ENCODE peak calls at places on chromosome 20, in four cellular contexts. S is thyroid gland, A is tibial nerve, M is AG04450. L is an unnamed sample. For H3K9me3, the result is how much of the 10 kb centered on the place peaks cover.

GRCh38 chr20:51404297-51405060 is 138.0 kb downstream of the NFATC2 start:
- DNase-seq in M (no peak), S (no peak), A (no peak), L (peak)

GRCh38 chr20:46031701-46032254 is 2.8 kb downstream of the SLC12A5 start:
- DNase-seq in S (peak), A (no peak), M (no peak), L (no peak)

GRCh38 chr20:40763646-40764295 is 74.7 kb upstream of the MAFB start:
- DNase-seq in M (no peak), A (no peak), S (no peak), L (no peak)

GRCh38 chr20:23513164-23513563 is 22.2 kb downstream of the CST8 start:
- DNase-seq in A (no peak), S (no peak), M (no peak), L (no peak)

GRCh38 chr20:59017493-59018231 is 1.6 kb upstream of the TUBB1 start:
- DNase-seq in A (no peak), S (no peak), M (no peak), L (no peak)

GRCh38 chr20:44780226-44780625 is 30.1 kb downstream of the RIMS4 start:
- DNase-seq in A (no peak), M (peak), S (peak), L (no peak)

GRCh38 chr20:39429716-39430115 is 467.6 kb downstream of the DHX35 start:
- DNase-seq in S (no peak), A (no peak), M (no peak), L (no peak)

GRCh38 chr20:41074441-41074840 is 45.8 kb downstream of the TOP1 start:
- DNase-seq in S (no peak), A (no peak), M (no peak), L (no peak)

GRCh38 chr20:6122111-6122872 is 538 bp downstream of the FERMT1 start:
- DNase-seq in S (peak), A (no peak), M (peak), L (no peak)

GRCh38 chr20:53794529-53795115 is 201.0 kb upstream of the ZNF217 start:
- DNase-seq in M (no peak), A (no peak), S (no peak), L (no peak)

GRCh38 chr20:50679753-50680105 is 11.6 kb downstream of the RIPOR3 start:
- DNase-seq in A (no peak), S (no peak), M (no peak), L (no peak)

GRCh38 chr20:23118766-23119165 is 32.6 kb upstream of the CD93 start:
- DNase-seq in S (no peak), A (no peak), M (no peak), L (no peak)

GRCh38 chr20:17710379-17711305 is 10.9 kb downstream of the BANF2 start:
- DNase-seq in M (no peak), A (no peak), S (no peak), L (no peak)

GRCh38 chr20:53227523-53227922 is 255.4 kb downstream of the TSHZ2 start:
- DNase-seq in M (no peak), A (no peak), S (no peak), L (no peak)

GRCh38 chr20:63352811-63353221 is 8.3 kb downstream of the CHRNA4 start:
- DNase-seq in S (no peak), A (no peak), M (no peak), L (no peak)

GRCh38 chr20:59742351-59743095 is 138.2 kb downstream of the PHACTR3 start:
- DNase-seq in M (no peak), A (no peak), S (no peak), L (no peak)

GRCh38 chr20:64077876-64078551 is 1.3 kb downstream of the RGS19 start:
- DNase-seq in M (no peak), S (no peak), A (no peak), L (peak)

GRCh38 chr20:53943522-53944291 is 126.7 kb downstream of the BCAS1 start:
- DNase-seq in A (no peak), S (peak), M (no peak), L (peak)

GRCh38 chr20:51402201-51402600 is 140.3 kb downstream of the NFATC2 start:
- DNase-seq in M (peak), A (no peak), S (no peak), L (no peak)

GRCh38 chr20:5126512-5127203 is at the start of gene CDS2:
- DNase-seq in A (peak), S (peak), M (peak), L (peak)

GRCh38 chr20:59023616-59024015 is 4.4 kb downstream of the TUBB1 start:
- DNase-seq in M (no peak), A (no peak), S (no peak), L (no peak)

GRCh38 chr20:64101731-64102621 is 5.4 kb downstream of the NPBWR2 start:
- DNase-seq in M (no peak), A (no peak), S (peak), L (peak)

GRCh38 chr20:47677314-47678129 is 107.8 kb downstream of the SULF2 start:
- DNase-seq in S (peak), A (no peak), M (no peak), L (peak)

GRCh38 chr20:45345104-45345936 is 2.9 kb downstream of the SDC4 start:
- DNase-seq in A (no peak), S (peak), M (no peak), L (no peak)

GRCh38 chr20:11182715-11183114 is 508.9 kb upstream of the JAG1 start:
- DNase-seq in S (no peak), A (peak), M (no peak), L (no peak)

GRCh38 chr20:43576108-43576507 is 14.6 kb upstream of the IFT52 start:
- DNase-seq in M (no peak), S (no peak), A (no peak), L (no peak)

GRCh38 chr20:53621482-53622246 is 28.0 kb upstream of the ZNF217 start:
- DNase-seq in M (no peak), A (peak), S (peak), L (no peak)

GRCh38 chr20:55774628-55775027 is 230.7 kb downstream of the CBLN4 start:
- DNase-seq in M (no peak), S (peak), A (no peak), L (no peak)
- H3K9me3 ChIP-seq in M (under half), S (under half), A (under half), L (under half)

GRCh38 chr20:3255728-3256127 is 16.7 kb upstream of the SLC4A11 start:
- DNase-seq in M (no peak), S (no peak), A (no peak), L (no peak)

GRCh38 chr20:3262566-3262965 is 23.6 kb upstream of the SLC4A11 start:
- DNase-seq in A (no peak), S (no peak), M (no peak), L (no peak)

DNA sequence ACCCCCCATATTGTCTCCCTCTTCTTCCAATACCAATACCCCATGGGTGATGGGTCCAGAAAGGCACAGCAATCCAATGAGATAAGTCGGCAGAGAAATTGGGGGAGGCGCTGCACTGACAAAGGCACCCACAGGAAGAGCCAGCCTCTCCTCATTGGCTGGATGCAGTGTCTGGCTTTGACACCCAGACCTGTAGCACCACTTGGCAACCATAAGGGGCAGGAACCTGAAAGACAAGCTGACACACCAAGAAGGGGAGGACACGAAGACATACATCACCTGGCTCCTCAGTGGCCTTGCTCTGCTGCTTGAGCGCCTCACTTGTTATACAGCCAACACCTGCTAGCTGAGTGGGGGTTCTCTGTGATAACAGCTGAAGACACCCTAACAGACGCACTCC is 19.4 kb upstream of the SLC4A11 start:
- DNase-seq in S (no peak), A (no peak), M (no peak), L (no peak)
- H3K9me3 ChIP-seq in S (under half), A (under half), M (under half), L (under half)

DNA sequence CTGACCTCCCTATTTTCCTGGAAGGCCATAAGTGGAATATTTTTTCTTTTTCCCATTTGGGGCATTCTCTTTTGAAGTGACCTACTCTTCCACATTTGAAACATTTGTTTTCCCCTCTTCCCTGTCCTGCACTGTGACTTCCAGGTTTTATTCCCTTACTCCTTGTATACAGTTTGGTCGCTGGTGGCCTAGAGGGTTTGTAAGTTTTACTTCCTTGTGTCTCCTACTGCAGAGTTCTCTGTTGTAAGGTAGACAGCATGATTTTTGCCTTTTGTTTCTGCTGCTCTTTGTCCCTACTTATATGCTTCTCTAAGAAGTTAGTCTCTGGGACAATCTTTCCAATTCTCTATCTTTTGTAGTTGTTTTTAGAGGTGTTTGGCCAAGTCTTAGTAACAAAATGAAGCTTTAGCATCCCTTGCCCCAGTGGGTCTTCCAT is 7.4 kb upstream of the ZNFX1 start:
- DNase-seq in S (no peak), A (no peak), M (no peak), L (no peak)
- H3K9me3 ChIP-seq in S (under half), A (under half), M (under half), L (half or more)

DNA sequence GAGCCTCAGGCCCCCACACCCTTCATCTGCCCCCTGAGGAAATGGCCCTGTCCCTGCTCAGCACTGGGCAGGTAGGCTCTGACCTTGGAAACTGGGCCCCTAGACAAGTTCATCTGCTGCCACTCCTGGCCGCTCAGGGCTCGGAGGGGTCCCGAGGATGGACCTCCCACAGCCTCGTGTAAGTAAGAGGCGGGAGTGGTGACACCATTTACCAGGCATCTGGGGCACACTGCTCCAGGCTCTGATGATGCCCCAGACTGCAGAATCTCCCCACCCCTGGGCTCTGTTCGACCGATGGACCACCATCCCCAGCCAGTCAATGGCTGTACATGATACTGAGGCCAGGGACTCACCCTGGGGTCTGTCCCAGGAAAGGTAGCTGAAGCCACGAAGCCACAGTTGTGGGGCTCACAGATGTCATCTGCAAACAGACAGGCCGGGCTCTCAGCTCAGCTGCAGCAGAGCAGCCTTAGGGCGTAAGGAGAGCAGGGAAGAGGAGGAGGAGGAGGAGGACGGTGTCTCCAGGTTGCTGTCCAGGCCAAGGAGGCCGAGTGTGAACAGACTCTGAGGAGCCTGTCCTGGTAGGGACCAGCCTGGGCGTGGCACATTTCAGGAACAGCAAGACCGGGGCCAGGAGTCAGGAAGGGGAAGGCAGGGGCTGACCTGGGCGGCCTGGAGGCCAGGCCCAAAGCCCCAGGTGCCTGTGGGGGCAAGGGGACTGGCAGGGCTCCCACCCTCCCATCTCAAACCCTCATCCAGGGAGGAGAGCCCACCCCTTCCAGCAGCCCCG is 300.4 kb downstream of the TAF4 start:
- DNase-seq in A (no peak), S (no peak), M (no peak), L (no peak)
- H3K9me3 ChIP-seq in A (under half), S (under half), M (under half), L (under half)

DNA sequence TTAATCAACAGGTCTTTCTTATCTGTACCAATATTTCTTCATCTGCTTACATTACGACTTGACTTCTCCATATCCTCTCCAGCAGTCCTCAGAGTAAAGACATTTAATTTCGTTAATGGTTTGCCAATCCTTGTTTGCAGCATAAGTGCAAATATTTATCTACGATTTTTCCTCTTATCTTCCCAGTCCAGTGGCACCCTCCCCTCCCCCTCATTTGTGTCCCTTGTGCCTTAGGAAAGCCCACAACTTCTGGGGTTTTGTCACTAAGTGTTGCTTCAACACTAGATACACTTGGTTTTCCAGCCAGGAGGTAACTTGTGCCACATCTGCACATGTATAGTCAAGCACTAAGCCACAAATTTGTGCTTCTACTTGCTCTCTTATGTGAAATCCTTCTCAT is 327.2 kb downstream of the CBLN4 start:
- DNase-seq in S (no peak), M (no peak), A (no peak), L (no peak)
- H3K9me3 ChIP-seq in S (under half), M (under half), A (under half), L (under half)

DNA sequence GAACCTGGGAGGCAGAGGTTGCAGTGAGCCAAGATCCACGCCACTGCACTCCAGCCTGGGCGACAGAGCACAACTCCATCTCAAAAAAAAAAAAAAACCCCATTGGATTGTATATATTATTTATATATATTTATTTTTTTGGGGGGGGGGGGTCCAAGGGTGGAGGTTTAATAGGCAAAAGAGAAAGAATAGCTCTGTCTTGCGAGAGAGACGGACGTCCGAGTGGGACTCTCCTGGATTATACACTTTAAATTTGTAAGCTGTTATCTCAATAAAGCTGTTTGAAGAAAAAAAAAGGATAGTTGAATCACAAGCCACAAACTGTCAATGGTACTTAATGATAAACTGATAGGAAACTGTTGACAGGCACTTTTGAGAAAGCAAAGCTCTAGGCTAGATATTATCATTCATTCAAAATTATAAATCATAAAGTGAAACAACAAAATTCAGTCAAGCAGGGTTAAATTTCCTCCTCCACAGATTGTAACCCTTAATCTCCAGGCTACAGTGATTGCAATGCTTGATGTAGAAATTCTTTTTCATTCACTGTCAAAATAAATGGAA is 20.3 kb downstream of the EIF2S2 start:
- DNase-seq in M (no peak), S (no peak), A (no peak), L (no peak)
- H3K9me3 ChIP-seq in M (under half), S (under half), A (under half), L (under half)

L was measured in T-helper 17 cell.